ENCODE peak calls at places on chromosomes 3 and 15, in five cellular contexts. Z, L, Q, N and G are unnamed samples.
A peak's percentile ranks its signal among the peaks of the same experiment; 100 is the strongest.

GRCh38 chr3:151751161-151751560 is 17.4 kb downstream of the AADACL2 start:
- DNase-seq in Z (peak; percentile 93), L (no peak), Q (no peak), N (peak; percentile 88), G (no peak)

GRCh38 chr15:78873796-78874761 is 1.4 kb downstream of the MORF4L1 start:
- DNase-seq in Z (no peak), L (no peak), Q (no peak), N (peak; percentile 45), G (no peak)

GRCh38 chr3:181711325-181712135 is at the start of gene SOX2:
- DNase-seq in Z (peak; percentile 83), L (no peak), Q (no peak), N (peak; percentile 41), G (no peak)

GRCh38 chr3:14803101-14803980 is 15.4 kb upstream of the FGD5 start:
- DNase-seq in Z (no peak), L (no peak), Q (no peak), N (no peak), G (no peak)

GRCh38 chr15:89760303-89761008 is 9.4 kb upstream of the MESP1 start:
- DNase-seq in Z (peak; percentile 50), L (peak; percentile 75), Q (peak; percentile 84), N (peak; percentile 77), G (no peak)

GRCh38 chr15:38070778-38071177 is 136.3 kb downstream of the TMCO5A start:
- DNase-seq in Z (peak; percentile 50), L (no peak), Q (no peak), N (no peak), G (no peak)

GRCh38 chr3:31142139-31142538 is 247.7 kb upstream of the GADL1 start:
- DNase-seq in Z (no peak), L (no peak), Q (no peak), N (no peak), G (no peak)

GRCh38 chr15:84634228-84634837 is 19.8 kb downstream of the WDR73 start:
- DNase-seq in Z (peak; percentile 18), L (no peak), Q (no peak), N (no peak), G (no peak)

GRCh38 chr3:128804017-128804816 is 75.2 kb upstream of the ACAD9 start:
- DNase-seq in Z (no peak), L (no peak), Q (no peak), N (peak; percentile 61), G (no peak)

GRCh38 chr3:108673988-108674661 is 83.1 kb downstream of the RETNLB start:
- DNase-seq in Z (peak; percentile 13), L (no peak), Q (no peak), N (no peak), G (no peak)

GRCh38 chr15:44813231-44813630 is 76.9 kb downstream of the TRIM69 start:
- DNase-seq in Z (no peak), L (no peak), Q (no peak), N (no peak), G (no peak)

GRCh38 chr3:188244395-188244861 is 90.5 kb downstream of the LPP start:
- DNase-seq in Z (peak; percentile 82), L (no peak), Q (no peak), N (no peak), G (no peak)

GRCh38 chr3:197025736-197026480 is 3.7 kb downstream of the MELTF start:
- DNase-seq in Z (no peak), L (peak; percentile 52), Q (peak; percentile 55), N (no peak), G (no peak)

GRCh38 chr3:39637807-39638206 is 170.3 kb downstream of the MOBP start:
- DNase-seq in Z (peak; percentile 73), L (no peak), Q (no peak), N (peak; percentile 49), G (peak; percentile 14)

GRCh38 chr15:85178366-85178765 is 196.7 kb downstream of the PDE8A start:
- DNase-seq in Z (no peak), L (no peak), Q (no peak), N (no peak), G (no peak)

GRCh38 chr3:179451335-179452165 is at the start of gene GNB4:
- DNase-seq in Z (peak; percentile 55), L (peak; percentile 77), Q (peak; percentile 69), N (peak; percentile 88), G (peak; percentile 55)

GRCh38 chr3:43996379-43997301 is 245.0 kb upstream of the TOPAZ1 start:
- DNase-seq in Z (peak; percentile 26), L (peak; percentile 71), Q (no peak), N (peak; percentile 24), G (no peak)

GRCh38 chr3:5568451-5568850 is 380.9 kb downstream of the EDEM1 start:
- DNase-seq in Z (peak; percentile 17), L (no peak), Q (no peak), N (no peak), G (no peak)

GRCh38 chr15:44633603-44634002 is 29.9 kb downstream of the SPG11 start:
- DNase-seq in Z (peak; percentile 43), L (no peak), Q (no peak), N (peak; percentile 52), G (no peak)

GRCh38 chr3:75978686-75979085 is 193.3 kb upstream of the ZNF717 start:
- DNase-seq in Z (no peak), L (no peak), Q (no peak), N (peak; percentile 66), G (no peak)

GRCh38 chr3:125110016-125110875 is 54.4 kb upstream of the HEG1 start:
- DNase-seq in Z (peak; percentile 85), L (no peak), Q (no peak), N (peak; percentile 92), G (peak; percentile 89)

GRCh38 chr3:8589880-8590556 is 54.6 kb downstream of the SSUH2 start:
- DNase-seq in Z (peak; percentile 34), L (no peak), Q (no peak), N (peak; percentile 74), G (no peak)

GRCh38 chr3:120144267-120144666 is 50.0 kb upstream of the GSK3B start:
- DNase-seq in Z (peak; percentile 76), L (peak; percentile 61), Q (no peak), N (peak; percentile 38), G (no peak)
- TF ChIP-seq CTCF in Z (peak; percentile 41), L (peak; percentile 20), Q (peak; percentile 42), N (no peak), G (no peak)

DNA sequence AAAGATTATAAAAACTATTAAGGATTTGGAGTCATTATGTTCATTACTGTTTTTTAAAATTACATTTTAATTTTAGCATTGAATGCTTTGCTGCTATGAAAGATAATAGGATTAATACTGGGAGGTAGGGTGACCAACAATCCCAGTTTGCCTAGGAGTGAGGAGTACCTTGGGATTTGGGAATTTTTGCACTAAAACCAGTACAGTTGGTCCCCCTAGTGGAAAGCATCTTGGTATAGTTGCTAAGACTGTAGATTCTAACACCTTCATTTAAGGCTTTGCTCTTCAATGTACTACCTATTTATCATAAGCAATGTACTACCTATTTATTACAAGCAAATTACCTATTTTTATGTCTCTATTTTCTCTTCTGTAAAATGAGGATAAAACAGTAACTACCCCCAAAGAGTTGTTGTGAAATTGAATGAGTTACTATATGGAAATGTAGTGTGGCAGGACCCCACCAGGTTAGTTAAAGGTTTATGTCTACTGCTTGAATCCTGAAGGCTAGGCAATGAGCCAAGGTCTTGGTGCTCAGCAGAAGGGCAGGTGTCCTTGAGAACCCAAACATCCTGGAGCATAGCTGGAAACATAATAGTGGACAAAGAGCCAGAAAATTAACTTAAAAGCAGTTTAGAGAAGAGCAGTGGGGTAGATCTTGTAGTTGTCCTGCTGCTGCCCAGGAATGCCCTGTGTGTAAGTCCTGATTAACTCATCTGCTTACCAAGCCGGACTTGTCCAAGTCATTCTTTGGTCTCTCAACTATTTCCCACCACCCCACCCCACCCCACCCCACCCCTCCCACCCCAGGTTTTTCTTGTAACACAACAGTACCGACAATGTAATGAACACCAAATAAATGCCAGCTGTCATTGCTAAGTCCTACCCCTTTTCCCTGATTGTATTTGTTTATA is 49.2 kb upstream of the NMD3 start:
- DNase-seq in Z (peak; percentile 20), L (no peak), Q (no peak), N (peak; percentile 50), G (no peak)
- TF ChIP-seq CTCF in Z (no peak), L (peak; percentile 23), Q (peak; percentile 38), N (peak; percentile 60), G (peak; percentile 36)

GRCh38 chr3:17539436-17539835 is 203.0 kb downstream of the TBC1D5 start:
- DNase-seq in Z (no peak), L (no peak), Q (no peak), N (no peak), G (no peak)

GRCh38 chr3:17550624-17551023 is 191.8 kb downstream of the TBC1D5 start:
- DNase-seq in Z (no peak), L (no peak), Q (no peak), N (no peak), G (no peak)

GRCh38 chr3:17546500-17546899 is 195.9 kb downstream of the TBC1D5 start:
- DNase-seq in Z (no peak), L (no peak), Q (no peak), N (no peak), G (no peak)

DNA sequence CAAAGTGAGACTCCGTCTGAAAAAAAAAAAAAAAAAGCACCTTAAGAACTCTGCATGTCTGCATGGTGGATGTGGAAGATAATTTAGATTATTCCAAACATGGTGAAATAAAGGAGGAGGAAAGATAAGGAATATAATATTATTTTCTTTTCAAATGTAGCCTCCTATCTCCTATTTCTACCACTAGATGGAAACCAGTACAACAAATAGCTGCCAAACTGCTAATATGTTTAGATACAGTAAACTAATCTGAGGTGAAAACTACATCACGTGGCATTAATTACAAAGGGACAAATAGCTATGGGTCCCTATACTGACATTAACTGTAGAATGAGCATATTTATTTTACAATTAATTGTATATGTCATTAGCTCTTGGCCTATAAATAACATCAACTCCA is 197.8 kb downstream of the TBC1D5 start:
- DNase-seq in Z (no peak), L (no peak), Q (no peak), N (peak; percentile 41), G (no peak)
- TF ChIP-seq CTCF in Z (no peak), L (peak; percentile 35), Q (no peak), N (peak; percentile 58), G (no peak)

GRCh38 chr3:134059680-134060560 is 30.2 kb upstream of the SLCO2A1 start:
- DNase-seq in Z (no peak), L (peak; percentile 1), Q (peak; percentile 55), N (peak; percentile 49), G (no peak)
- TF ChIP-seq CTCF in Z (no peak), L (no peak), Q (no peak), N (peak; percentile 30), G (no peak)

GRCh38 chr3:12541625-12542024 is 3.7 kb downstream of the MKRN2OS start:
- DNase-seq in Z (no peak), L (no peak), Q (no peak), N (no peak), G (no peak)

GRCh38 chr3:12532182-12532581 is 13.1 kb downstream of the MKRN2OS start:
- DNase-seq in Z (no peak), L (no peak), Q (no peak), N (no peak), G (no peak)

GRCh38 chr3:12536423-12536822 is 8.9 kb downstream of the MKRN2OS start:
- DNase-seq in Z (no peak), L (no peak), Q (no peak), N (peak; percentile 62), G (no peak)
- TF ChIP-seq CTCF in Z (no peak), L (peak; percentile 38), Q (peak; percentile 41), N (peak; percentile 59), G (no peak)